ENCODE peak calls at places on chromosomes 1 and 21, in eight cellular contexts. A is adrenal gland; K is stomach; B is CD4-positive, CD25-positive, alpha-beta regulatory T cell; X is IMR-90; S is CD8-positive, alpha-beta memory T cell; T is osteoblast; Y is endodermal cell. V is an unnamed sample.

GRCh38 chr1:99559166-99559565 is 86.7 kb upstream of the PALMD start:
- DNase-seq in T (no peak), A (no peak), K (no peak), S (no peak), Y (no peak), X (no peak), B (no peak), V (no peak)

GRCh38 chr1:59720716-59721115 is 94.0 kb upstream of the HOOK1 start:
- DNase-seq in X (no peak), Y (no peak), A (no peak), S (no peak), B (no peak), T (no peak), K (no peak), V (no peak)

GRCh38 chr21:45533731-45534571 is 8.3 kb downstream of the SLC19A1 start:
- DNase-seq in X (no peak), A (peak; percentile 65), B (no peak), S (no peak), Y (peak; percentile 42), T (no peak), K (peak; percentile 27), V (peak; percentile 35)

GRCh38 chr1:10728595-10729410 is 67.6 kb downstream of the CASZ1 start:
- DNase-seq in K (no peak), Y (no peak), B (no peak), S (no peak), X (no peak), A (no peak), T (no peak), V (no peak)

GRCh38 chr1:221813887-221814286 is 72.0 kb upstream of the DUSP10 start:
- DNase-seq in S (no peak), Y (no peak), T (no peak), B (no peak), X (no peak), K (no peak), A (no peak), V (no peak)

GRCh38 chr1:198909973-198910372 is 271.1 kb downstream of the PTPRC start:
- DNase-seq in K (no peak), Y (no peak), B (no peak), T (no peak), A (no peak), S (no peak), X (peak; percentile 77), V (no peak)

GRCh38 chr21:36704281-36704957 is 5.5 kb downstream of the SIM2 start:
- DNase-seq in X (peak; percentile 4), S (no peak), Y (no peak), T (peak; percentile 81), K (no peak), B (no peak), A (no peak), V (no peak)

GRCh38 chr1:42259059-42259738 is 75.8 kb downstream of the FOXJ3 start:
- DNase-seq in Y (no peak), X (peak; percentile 74), T (no peak), S (no peak), B (no peak), A (peak; percentile 54), K (no peak), V (no peak)

GRCh38 chr1:2294661-2295060 is 66.5 kb downstream of the SKI start:
- DNase-seq in Y (no peak), B (no peak), S (no peak), X (no peak), A (no peak), T (no peak), K (no peak), V (no peak)

GRCh38 chr1:46817814-46818213 is 19.0 kb downstream of the CYP4B1 start:
- DNase-seq in Y (peak; percentile 36), X (no peak), B (no peak), S (no peak), T (no peak), K (no peak), A (no peak), V (no peak)

GRCh38 chr1:26536081-26536480 is 6.5 kb downstream of the RPS6KA1 start:
- DNase-seq in A (no peak), X (no peak), Y (no peak), K (no peak), T (peak; percentile 58), B (no peak), S (no peak), V (no peak)

GRCh38 chr1:197787056-197787455 is 11.8 kb upstream of the DENND1B start:
- DNase-seq in T (no peak), Y (no peak), S (no peak), X (peak; percentile 81), K (no peak), B (no peak), A (no peak), V (no peak)

GRCh38 chr1:58783090-58783992 is 506 bp downstream of the JUN start:
- DNase-seq in X (peak; percentile 52), B (peak; percentile 34), Y (peak; percentile 78), S (peak; percentile 16), T (peak; percentile 73), K (peak; percentile 63), A (peak; percentile 55), V (peak; percentile 34)

GRCh38 chr1:207017615-207018559 is 14.7 kb downstream of the C1orf116 start:
- DNase-seq in A (peak; percentile 67), T (peak; percentile 74), K (peak; percentile 76), B (no peak), S (no peak), Y (no peak), X (no peak), V (no peak)

GRCh38 chr1:905811-906531 is 17.8 kb upstream of the SAMD11 start:
- DNase-seq in S (no peak), A (peak; percentile 25), Y (peak; percentile 47), B (no peak), X (no peak), T (peak; percentile 90), K (peak; percentile 27), V (peak; percentile 3)

GRCh38 chr1:4046836-4047461 is 146.9 kb upstream of the C1orf174 start:
- DNase-seq in B (no peak), T (no peak), A (no peak), S (no peak), X (no peak), Y (peak; percentile 54), K (no peak), V (no peak)

GRCh38 chr21:34986561-34987533 is 62.3 kb downstream of the RUNX1 start:
- DNase-seq in Y (peak; percentile 64), T (peak; percentile 66), A (no peak), K (no peak), B (peak; percentile 40), S (peak; percentile 32), X (peak; percentile 81), V (no peak)

GRCh38 chr1:2973661-2974593 is 47.3 kb upstream of the ACTRT2 start:
- DNase-seq in S (no peak), X (no peak), A (peak; percentile 5), K (peak; percentile 21), T (peak; percentile 77), Y (peak; percentile 24), B (no peak), V (no peak)

GRCh38 chr1:63669151-63669961 is 76.1 kb downstream of the PGM1 start:
- DNase-seq in B (no peak), A (no peak), Y (no peak), X (no peak), S (no peak), K (peak; percentile 62), T (no peak), V (no peak)

GRCh38 chr1:172393354-172393753 is 27.1 kb upstream of the C1orf105 start:
- DNase-seq in S (no peak), B (no peak), A (no peak), K (no peak), X (no peak), Y (no peak), T (no peak), V (no peak)

GRCh38 chr1:108561731-108562326 is 1.9 kb downstream of the EEIG2 start:
- DNase-seq in A (peak; percentile 62), Y (peak; percentile 94), K (peak; percentile 74), B (peak; percentile 74), T (peak; percentile 72), S (peak; percentile 76), X (no peak), V (peak; percentile 23)

GRCh38 chr1:12204754-12205658 is 24.8 kb upstream of the VPS13D start:
- DNase-seq in Y (no peak), X (no peak), T (peak; percentile 77), A (no peak), K (no peak), S (no peak), B (no peak), V (no peak)

GRCh38 chr1:12208271-12208670 is 21.6 kb upstream of the VPS13D start:
- DNase-seq in A (no peak), K (no peak), Y (no peak), T (peak; percentile 83), B (no peak), X (no peak), S (no peak), V (no peak)

GRCh38 chr1:12204140-12204539 is 25.7 kb upstream of the VPS13D start:
- DNase-seq in K (no peak), T (peak; percentile 41), X (no peak), Y (peak; percentile 65), A (no peak), S (no peak), B (no peak), V (no peak)

GRCh38 chr1:12206792-12207424 is 22.9 kb upstream of the VPS13D start:
- DNase-seq in K (no peak), A (no peak), B (no peak), Y (no peak), T (peak; percentile 34), X (no peak), S (no peak), V (no peak)

GRCh38 chr1:12206238-12206637 is 23.6 kb upstream of the VPS13D start:
- DNase-seq in B (no peak), T (peak; percentile 31), Y (no peak), S (no peak), K (no peak), X (no peak), A (no peak), V (no peak)
- H3K4me1 ChIP-seq in B (peaks cover 81% of the 10 kb centered on the region), T (no peaks in the 10 kb centered on the region), Y (no peaks in the 10 kb centered on the region), S (peaks cover 70% of the 10 kb centered on the region), K (no peaks in the 10 kb centered on the region), X (no peaks in the 10 kb centered on the region), A (no peaks in the 10 kb centered on the region), V (peaks cover 7% of the 10 kb centered on the region)

GRCh38 chr1:215081566-215082531 is 688 bp upstream of the KCNK2 start:
- DNase-seq in A (peak; percentile 24), B (no peak), Y (peak; percentile 65), T (no peak), X (peak; percentile 23), K (no peak), S (no peak), V (no peak)
- H3K27me3 ChIP-seq in A (no peaks in the 10 kb centered on the region), B (peaks cover 11% of the 10 kb centered on the region), Y (peaks cover 83% of the 10 kb centered on the region), T (no peaks in the 10 kb centered on the region), X (peaks cover 4% of the 10 kb centered on the region), K (no peaks in the 10 kb centered on the region), S (peaks cover 10% of the 10 kb centered on the region), V (peaks cover 40% of the 10 kb centered on the region)

GRCh38 chr1:154349121-154349520 is 23.8 kb downstream of the ATP8B2 start:
- DNase-seq in S (no peak), A (no peak), Y (peak; percentile 52), T (no peak), B (no peak), X (no peak), K (no peak), V (no peak)
- H3K36me3 ChIP-seq in S (peaks cover 45% of the 10 kb centered on the region), A (peaks cover 44% of the 10 kb centered on the region), Y (peaks cover 31% of the 10 kb centered on the region), T (peaks cover 55% of the 10 kb centered on the region), B (peaks cover 60% of the 10 kb centered on the region), X (peaks cover 46% of the 10 kb centered on the region), K (peaks cover 56% of the 10 kb centered on the region), V (peaks cover 36% of the 10 kb centered on the region)

DNA sequence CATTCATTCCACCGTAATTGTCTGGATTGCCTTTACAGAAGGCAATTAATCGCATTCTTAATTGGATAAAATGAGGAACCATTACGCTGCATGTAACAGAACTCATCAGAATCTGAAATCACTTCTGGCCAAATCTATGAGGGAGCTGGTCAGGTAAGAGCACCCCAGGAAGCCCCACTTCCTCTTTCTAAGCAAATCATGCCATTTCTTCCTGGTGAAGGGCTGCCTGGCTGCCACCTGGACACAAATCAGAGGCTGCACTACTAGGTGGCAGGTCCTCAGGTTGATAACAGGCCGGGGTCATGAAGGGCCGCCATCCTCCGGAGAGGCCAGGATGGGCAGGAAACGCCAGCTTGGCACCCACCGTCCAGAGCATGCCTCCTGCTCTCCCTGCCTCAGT is 73.7 kb downstream of the CAPZB start:
- DNase-seq in A (no peak), Y (no peak), K (no peak), B (no peak), S (no peak), T (no peak), X (no peak), V (no peak)
- H3K4me1 ChIP-seq in A (peaks cover 42% of the 10 kb centered on the region), Y (peaks cover 4% of the 10 kb centered on the region), K (peaks cover 54% of the 10 kb centered on the region), B (peaks cover 16% of the 10 kb centered on the region), S (peaks cover 31% of the 10 kb centered on the region), T (no peaks in the 10 kb centered on the region), X (peaks cover 14% of the 10 kb centered on the region), V (peaks cover 69% of the 10 kb centered on the region)

V was measured in heart right ventricle.